ENCODE peak calls at places on chromosomes 5 and 9, in four cellular contexts. P is NCI-H1417, S is GM03348, Z is cerebellar cortex. V is an unnamed sample.

GRCh38 chr5:1551913-1552312 is 28.2 kb upstream of the LPCAT1 start:
- DNase-seq in P (no peak), S (no peak), Z (no peak), V (no peak)

GRCh38 chr5:26054594-26054993 is 983.8 kb downstream of the CDH9 start:
- DNase-seq in S (no peak), P (no peak), Z (no peak), V (no peak)

GRCh38 chr9:93675336-93676150 is 99.2 kb downstream of the PHF2 start:
- DNase-seq in Z (no peak), S (no peak), P (no peak), V (no peak)

GRCh38 chr5:116947691-116948528 is 373.3 kb upstream of the SEMA6A start:
- DNase-seq in P (peak; percentile 63), S (peak; percentile 4), Z (peak; percentile 41), V (no peak)

GRCh38 chr9:26470287-26470686 is 422.3 kb downstream of the CAAP1 start:
- DNase-seq in S (no peak), Z (no peak), P (no peak), V (no peak)

GRCh38 chr5:122756263-122756911 is 18.5 kb upstream of the SNX2 start:
- DNase-seq in S (peak; percentile 70), Z (no peak), P (no peak), V (peak; percentile 70)

GRCh38 chr9:21082671-21083070 is 4.9 kb upstream of the IFNB1 start:
- DNase-seq in P (no peak), Z (no peak), S (no peak), V (no peak)

GRCh38 chr5:111694183-111694582 is 62.8 kb downstream of the NREP start:
- DNase-seq in S (peak; percentile 66), Z (no peak), P (no peak), V (peak; percentile 91)

GRCh38 chr9:121317737-121318630 is 50.0 kb downstream of the GSN start:
- DNase-seq in P (no peak), S (no peak), Z (no peak), V (no peak)

GRCh38 chr5:61026004-61026403 is 81.0 kb downstream of the NDUFAF2 start:
- DNase-seq in Z (no peak), P (no peak), S (no peak), V (no peak)

GRCh38 chr9:110371411-110372013 is 33.8 kb upstream of the TXNDC8 start:
- DNase-seq in S (no peak), Z (no peak), P (no peak), V (no peak)

GRCh38 chr5:123809594-123810172 is 297.7 kb downstream of the CSNK1G3 start:
- DNase-seq in Z (peak; percentile 82), S (no peak), P (peak; percentile 67), V (no peak)

GRCh38 chr5:120446068-120446492 is 18.0 kb upstream of the PRR16 start:
- DNase-seq in S (peak; percentile 59), Z (no peak), P (no peak), V (peak; percentile 91)

GRCh38 chr5:64229163-64229774 is 63.6 kb downstream of the RNF180 start:
- DNase-seq in P (peak; percentile 68), S (peak; percentile 64), Z (peak; percentile 55), V (peak; percentile 31)

GRCh38 chr5:157280511-157280910 is 14.6 kb downstream of the CYFIP2 start:
- DNase-seq in P (no peak), S (no peak), Z (no peak), V (no peak)

GRCh38 chr5:115267617-115268016 is 4.9 kb upstream of the PGGT1B start:
- DNase-seq in S (peak; percentile 43), Z (no peak), P (no peak), V (peak; percentile 18)

GRCh38 chr9:95508968-95509850 is 7.6 kb downstream of the PTCH1 start:
- DNase-seq in Z (peak; percentile 98), S (peak; percentile 87), P (peak; percentile 89), V (peak; percentile 85)

GRCh38 chr9:127968717-127969383 is 11.9 kb downstream of the EEIG1 start:
- DNase-seq in S (peak; percentile 88), Z (peak; percentile 92), P (no peak), V (peak; percentile 92)

GRCh38 chr5:135155616-135156214 is 121.7 kb upstream of the PITX1 start:
- DNase-seq in P (no peak), Z (peak; percentile 80), S (no peak), V (no peak)

GRCh38 chr5:134438268-134438622 is 26.6 kb upstream of the CDKN2AIPNL start:
- DNase-seq in Z (no peak), P (no peak), S (peak; percentile 49), V (peak; percentile 93)

GRCh38 chr5:136909906-136910305 is 544.6 kb upstream of the TRPC7 start:
- DNase-seq in S (no peak), Z (no peak), P (no peak), V (no peak)

GRCh38 chr9:136354592-136355085 is 8.9 kb downstream of the DNLZ start:
- DNase-seq in Z (no peak), S (peak; percentile 69), P (no peak), V (peak; percentile 49)

GRCh38 chr9:124300312-124300711 is 42.6 kb downstream of the NEK6 start:
- DNase-seq in Z (no peak), S (no peak), P (no peak), V (no peak)

GRCh38 chr5:8954801-8955200 is 591.1 kb downstream of the SEMA5A start:
- DNase-seq in S (no peak), P (no peak), Z (no peak), V (no peak)

GRCh38 chr9:134804871-134805270 is 75.7 kb upstream of the FCN2 start:
- DNase-seq in S (no peak), Z (no peak), P (no peak), V (no peak)

GRCh38 chr5:139634541-139634940 is 13.6 kb upstream of the CXXC5 start:
- DNase-seq in Z (peak; percentile 16), P (no peak), S (no peak), V (no peak)

GRCh38 chr9:132784286-132784820 is 93.7 kb downstream of the AK8 start:
- DNase-seq in Z (no peak), S (no peak), P (no peak), V (no peak)

GRCh38 chr9:121800376-121800775 is 148.9 kb downstream of the DAB2IP start:
- DNase-seq in S (no peak), Z (no peak), P (no peak), V (no peak)

GRCh38 chr5:168121138-168121494 is 170.3 kb upstream of the WWC1 start:
- DNase-seq in S (no peak), P (no peak), Z (no peak), V (no peak)

GRCh38 chr5:55897905-55898304 is 46.7 kb downstream of the IL31RA start:
- DNase-seq in P (no peak), S (peak; percentile 95), Z (peak; percentile 45), V (peak; percentile 100)

GRCh38 chr5:130213607-130214006 is 309.3 kb downstream of the CHSY3 start:
- DNase-seq in S (no peak), Z (no peak), P (no peak), V (no peak)

GRCh38 chr9:128771094-128771721 is 519 bp downstream of the ZER1 start:
- DNase-seq in Z (no peak), P (no peak), S (peak; percentile 65), V (peak; percentile 12)

GRCh38 chr5:7852542-7852941 is 1.6 kb upstream of the CFAP90 start:
- DNase-seq in P (no peak), Z (no peak), S (peak; percentile 15), V (no peak)

GRCh38 chr9:21323091-21323490 is 12.1 kb downstream of the KLHL9 start:
- DNase-seq in Z (no peak), S (no peak), P (no peak), V (no peak)

GRCh38 chr5:138981131-138981530 is 106.0 kb upstream of the LRRTM2 start:
- DNase-seq in P (no peak), S (peak; percentile 79), Z (no peak), V (peak; percentile 83)

GRCh38 chr5:10219068-10219467 is 30.6 kb downstream of the ATPSCKMT start:
- DNase-seq in Z (no peak), P (no peak), S (no peak), V (no peak)

GRCh38 chr9:29393064-29393463 is 1819.8 kb upstream of the C9orf72 start:
- DNase-seq in S (no peak), Z (no peak), P (no peak), V (no peak)

GRCh38 chr5:137432376-137432775 is 66.8 kb downstream of the SPOCK1 start:
- DNase-seq in S (no peak), Z (no peak), P (no peak), V (no peak)

V was measured in AG10803.